ENCODE peak calls at places on chromosomes 11 and 22, in nine cellular contexts. One of them, this sample, is unnamed. For H3K27me3, the result is how much of the 10 kb centered on the place peaks cover.

GRCh38 chr11:128535468-128536457 is 51.6 kb downstream of the ETS1 start:
- DNase-seq in lung: no peak
- DNase-seq in left ventricle myocardium inferior: no peak
- DNase-seq in mammary epithelial cell: no peak
- DNase-seq in DND-41: no peak
- DNase-seq in ovary: no peak
- DNase-seq in cardiac muscle cell: no peak
- DNase-seq in GM23338: no peak
- DNase-seq in pancreas: no peak
- DNase-seq in this sample: no peak

GRCh38 chr22:41561335-41561734 is 525 bp downstream of the CSDC2 start:
- DNase-seq in pancreas: no peak
- DNase-seq in lung: no peak
- DNase-seq in mammary epithelial cell: no peak
- DNase-seq in cardiac muscle cell: no peak
- DNase-seq in DND-41: no peak
- DNase-seq in ovary: peak
- DNase-seq in GM23338: peak
- DNase-seq in left ventricle myocardium inferior: no peak
- DNase-seq in this sample: no peak

GRCh38 chr11:118100691-118101232 is 14.0 kb upstream of the SMIM35 start:
- DNase-seq in cardiac muscle cell: no peak
- DNase-seq in lung: no peak
- DNase-seq in left ventricle myocardium inferior: no peak
- DNase-seq in GM23338: no peak
- DNase-seq in mammary epithelial cell: no peak
- DNase-seq in pancreas: no peak
- DNase-seq in ovary: no peak
- DNase-seq in DND-41: no peak
- DNase-seq in this sample: no peak

GRCh38 chr11:102295045-102295444 is 22.2 kb upstream of the BIRC3 start:
- DNase-seq in GM23338: no peak
- DNase-seq in left ventricle myocardium inferior: no peak
- DNase-seq in ovary: no peak
- DNase-seq in pancreas: no peak
- DNase-seq in mammary epithelial cell: no peak
- DNase-seq in cardiac muscle cell: no peak
- DNase-seq in DND-41: no peak
- DNase-seq in lung: no peak
- DNase-seq in this sample: no peak

GRCh38 chr11:35619754-35620640 is 1.7 kb downstream of the FJX1 start:
- DNase-seq in ovary: peak
- DNase-seq in pancreas: no peak
- DNase-seq in lung: no peak
- DNase-seq in left ventricle myocardium inferior: peak
- DNase-seq in GM23338: peak
- DNase-seq in mammary epithelial cell: no peak
- DNase-seq in DND-41: no peak
- DNase-seq in cardiac muscle cell: peak
- DNase-seq in this sample: peak

GRCh38 chr11:77110836-77111235 is 8.2 kb downstream of the OMP start:
- DNase-seq in GM23338: no peak
- DNase-seq in mammary epithelial cell: no peak
- DNase-seq in pancreas: peak
- DNase-seq in lung: no peak
- DNase-seq in cardiac muscle cell: no peak
- DNase-seq in ovary: no peak
- DNase-seq in DND-41: no peak
- DNase-seq in left ventricle myocardium inferior: no peak
- DNase-seq in this sample: no peak

GRCh38 chr11:117535201-117535869 is 207.7 kb downstream of the CEP164 start:
- DNase-seq in DND-41: no peak
- DNase-seq in lung: peak
- DNase-seq in pancreas: peak
- DNase-seq in mammary epithelial cell: no peak
- DNase-seq in cardiac muscle cell: no peak
- DNase-seq in left ventricle myocardium inferior: peak
- DNase-seq in ovary: peak
- DNase-seq in GM23338: no peak
- DNase-seq in this sample: no peak

GRCh38 chr22:39283312-39284141 is 35.9 kb downstream of the RPL3 start:
- DNase-seq in lung: peak
- DNase-seq in DND-41: no peak
- DNase-seq in GM23338: no peak
- DNase-seq in pancreas: no peak
- DNase-seq in ovary: peak
- DNase-seq in left ventricle myocardium inferior: peak
- DNase-seq in mammary epithelial cell: peak
- DNase-seq in cardiac muscle cell: peak
- DNase-seq in this sample: no peak

GRCh38 chr11:59857444-59858434 is 8.5 kb downstream of the TCN1 start:
- DNase-seq in cardiac muscle cell: no peak
- DNase-seq in GM23338: peak
- DNase-seq in ovary: no peak
- DNase-seq in pancreas: no peak
- DNase-seq in left ventricle myocardium inferior: no peak
- DNase-seq in DND-41: peak
- DNase-seq in mammary epithelial cell: peak
- DNase-seq in lung: no peak
- DNase-seq in this sample: peak

GRCh38 chr11:111460752-111461305 is 51.4 kb downstream of the BTG4 start:
- DNase-seq in DND-41: no peak
- DNase-seq in left ventricle myocardium inferior: no peak
- DNase-seq in lung: no peak
- DNase-seq in ovary: no peak
- DNase-seq in GM23338: no peak
- DNase-seq in pancreas: no peak
- DNase-seq in cardiac muscle cell: peak
- DNase-seq in mammary epithelial cell: no peak
- DNase-seq in this sample: no peak

GRCh38 chr11:47377571-47378010 is 756 bp downstream of the SPI1 start:
- DNase-seq in cardiac muscle cell: no peak
- DNase-seq in DND-41: no peak
- DNase-seq in mammary epithelial cell: no peak
- DNase-seq in pancreas: no peak
- DNase-seq in ovary: no peak
- DNase-seq in lung: no peak
- DNase-seq in left ventricle myocardium inferior: no peak
- DNase-seq in GM23338: no peak
- DNase-seq in this sample: no peak

GRCh38 chr11:11985016-11985715 is 23.3 kb downstream of the DKK3 start:
- DNase-seq in cardiac muscle cell: peak
- DNase-seq in pancreas: no peak
- DNase-seq in ovary: no peak
- DNase-seq in lung: no peak
- DNase-seq in left ventricle myocardium inferior: no peak
- DNase-seq in GM23338: no peak
- DNase-seq in DND-41: no peak
- DNase-seq in mammary epithelial cell: no peak
- DNase-seq in this sample: peak

GRCh38 chr11:103700605-103701004 is 335.8 kb upstream of the DDI1 start:
- DNase-seq in pancreas: no peak
- DNase-seq in cardiac muscle cell: peak
- DNase-seq in ovary: no peak
- DNase-seq in left ventricle myocardium inferior: no peak
- DNase-seq in DND-41: no peak
- DNase-seq in mammary epithelial cell: peak
- DNase-seq in lung: no peak
- DNase-seq in GM23338: no peak
- DNase-seq in this sample: peak

GRCh38 chr11:124315052-124315451 is 1.3 kb upstream of the OR8D1 start:
- DNase-seq in left ventricle myocardium inferior: no peak
- DNase-seq in ovary: no peak
- DNase-seq in pancreas: no peak
- DNase-seq in GM23338: no peak
- DNase-seq in cardiac muscle cell: no peak
- DNase-seq in mammary epithelial cell: peak
- DNase-seq in DND-41: no peak
- DNase-seq in lung: no peak
- DNase-seq in this sample: peak

GRCh38 chr11:17651061-17651460 is 68.3 kb upstream of the MYOD1 start:
- DNase-seq in DND-41: no peak
- DNase-seq in pancreas: no peak
- DNase-seq in lung: no peak
- DNase-seq in GM23338: no peak
- DNase-seq in ovary: no peak
- DNase-seq in left ventricle myocardium inferior: no peak
- DNase-seq in cardiac muscle cell: no peak
- DNase-seq in mammary epithelial cell: no peak
- DNase-seq in this sample: no peak

GRCh38 chr22:38724176-38724575 is 18.4 kb downstream of the GTPBP1 start:
- DNase-seq in GM23338: no peak
- DNase-seq in mammary epithelial cell: no peak
- DNase-seq in left ventricle myocardium inferior: no peak
- DNase-seq in DND-41: no peak
- DNase-seq in lung: no peak
- DNase-seq in cardiac muscle cell: no peak
- DNase-seq in ovary: no peak
- DNase-seq in pancreas: no peak
- DNase-seq in this sample: no peak

GRCh38 chr11:95363710-95364109 is 132.7 kb upstream of the SESN3 start:
- DNase-seq in pancreas: no peak
- DNase-seq in cardiac muscle cell: no peak
- DNase-seq in DND-41: no peak
- DNase-seq in GM23338: peak
- DNase-seq in left ventricle myocardium inferior: no peak
- DNase-seq in mammary epithelial cell: no peak
- DNase-seq in ovary: no peak
- DNase-seq in lung: no peak
- DNase-seq in this sample: no peak
- TF ChIP-seq CTCF in pancreas: no peak
- TF ChIP-seq CTCF in cardiac muscle cell: no peak
- TF ChIP-seq CTCF in DND-41: no peak
- TF ChIP-seq CTCF in GM23338: peak
- TF ChIP-seq CTCF in left ventricle myocardium inferior: no peak
- TF ChIP-seq CTCF in mammary epithelial cell: no peak
- TF ChIP-seq CTCF in ovary: no peak
- TF ChIP-seq CTCF in lung: no peak
- TF ChIP-seq CTCF in this sample: no peak

DNA sequence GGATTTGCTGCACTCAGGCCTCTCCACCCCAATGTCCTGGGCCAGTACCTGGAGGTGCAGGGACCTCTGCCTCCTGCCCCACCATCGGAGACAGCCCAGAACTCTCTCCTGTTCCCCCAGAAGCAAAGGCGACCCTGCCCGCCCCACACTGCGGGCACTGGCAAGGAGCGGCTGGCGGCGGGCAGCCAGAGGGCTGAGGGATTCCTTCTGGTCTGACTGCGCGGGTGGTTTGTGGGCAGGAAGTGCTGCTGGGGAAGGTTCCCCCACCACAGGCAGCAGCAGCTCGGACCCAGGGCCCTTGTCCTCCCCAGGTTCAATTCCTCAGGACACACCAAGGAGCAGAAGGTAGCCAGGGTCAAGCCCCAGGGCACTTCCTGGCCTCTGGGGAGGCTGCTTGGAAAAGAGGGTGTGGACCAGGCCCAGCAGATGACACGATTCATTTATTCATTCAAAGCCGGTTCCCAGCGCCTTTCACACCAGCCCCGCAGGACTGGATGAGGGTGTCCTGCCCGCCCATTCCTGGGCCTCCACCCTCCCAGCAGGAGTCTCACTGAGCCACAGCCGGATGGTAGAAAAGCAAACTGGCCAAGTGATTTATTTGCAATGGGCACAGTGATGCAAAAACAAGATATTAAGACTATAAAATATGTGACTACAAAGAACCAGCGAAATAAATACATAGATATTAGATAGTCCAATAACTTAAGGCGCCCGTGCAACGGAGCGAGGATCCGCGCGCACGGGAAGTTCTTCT is 1.2 kb downstream of the PHLDA2 start:
- DNase-seq in cardiac muscle cell: peak
- DNase-seq in ovary: no peak
- DNase-seq in pancreas: peak
- DNase-seq in left ventricle myocardium inferior: peak
- DNase-seq in mammary epithelial cell: peak
- DNase-seq in DND-41: no peak
- DNase-seq in GM23338: no peak
- DNase-seq in lung: no peak
- DNase-seq in this sample: no peak
- H3K4me3 ChIP-seq in cardiac muscle cell: peak
- H3K4me3 ChIP-seq in ovary: peak
- H3K4me3 ChIP-seq in pancreas: peak
- H3K4me3 ChIP-seq in left ventricle myocardium inferior: peak
- H3K4me3 ChIP-seq in mammary epithelial cell: peak
- H3K4me3 ChIP-seq in DND-41: no peak
- H3K4me3 ChIP-seq in GM23338: peak
- H3K4me3 ChIP-seq in lung: peak
- H3K4me3 ChIP-seq in this sample: peak

GRCh38 chr11:14969922-14970323 is 2.2 kb downstream of the CALCA start:
- DNase-seq in ovary: no peak
- DNase-seq in lung: no peak
- DNase-seq in left ventricle myocardium inferior: peak
- DNase-seq in GM23338: peak
- DNase-seq in pancreas: peak
- DNase-seq in mammary epithelial cell: no peak
- DNase-seq in DND-41: peak
- DNase-seq in cardiac muscle cell: peak
- DNase-seq in this sample: peak

GRCh38 chr11:14973621-14974020 is 1.5 kb upstream of the CALCA start:
- DNase-seq in ovary: no peak
- DNase-seq in lung: no peak
- DNase-seq in mammary epithelial cell: no peak
- DNase-seq in DND-41: no peak
- DNase-seq in left ventricle myocardium inferior: no peak
- DNase-seq in pancreas: no peak
- DNase-seq in GM23338: peak
- DNase-seq in cardiac muscle cell: peak
- DNase-seq in this sample: no peak

GRCh38 chr11:14974021-14974698 is 2.0 kb upstream of the CALCA start:
- DNase-seq in pancreas: no peak
- DNase-seq in lung: no peak
- DNase-seq in ovary: no peak
- DNase-seq in left ventricle myocardium inferior: no peak
- DNase-seq in GM23338: peak
- DNase-seq in cardiac muscle cell: no peak
- DNase-seq in DND-41: no peak
- DNase-seq in mammary epithelial cell: no peak
- DNase-seq in this sample: no peak

GRCh38 chr11:14972581-14973490 is 685 bp upstream of the CALCA start:
- DNase-seq in DND-41: no peak
- DNase-seq in cardiac muscle cell: no peak
- DNase-seq in GM23338: peak
- DNase-seq in left ventricle myocardium inferior: no peak
- DNase-seq in mammary epithelial cell: no peak
- DNase-seq in pancreas: no peak
- DNase-seq in lung: no peak
- DNase-seq in ovary: no peak
- DNase-seq in this sample: no peak

GRCh38 chr11:14971865-14972580 is at the start of gene CALCA:
- DNase-seq in cardiac muscle cell: no peak
- DNase-seq in lung: no peak
- DNase-seq in DND-41: no peak
- DNase-seq in left ventricle myocardium inferior: no peak
- DNase-seq in ovary: no peak
- DNase-seq in GM23338: peak
- DNase-seq in pancreas: no peak
- DNase-seq in mammary epithelial cell: no peak
- DNase-seq in this sample: no peak
- H3K27me3 ChIP-seq in cardiac muscle cell: half or more
- H3K27me3 ChIP-seq in lung: under half
- H3K27me3 ChIP-seq in DND-41: under half
- H3K27me3 ChIP-seq in left ventricle myocardium inferior: half or more
- H3K27me3 ChIP-seq in ovary: under half
- H3K27me3 ChIP-seq in GM23338: half or more
- H3K27me3 ChIP-seq in pancreas: under half
- H3K27me3 ChIP-seq in mammary epithelial cell: under half
- H3K27me3 ChIP-seq in this sample: under half

GRCh38 chr11:106231591-106231990 is 154.1 kb downstream of the AASDHPPT start:
- DNase-seq in pancreas: no peak
- DNase-seq in mammary epithelial cell: peak
- DNase-seq in lung: no peak
- DNase-seq in left ventricle myocardium inferior: no peak
- DNase-seq in ovary: no peak
- DNase-seq in cardiac muscle cell: peak
- DNase-seq in DND-41: no peak
- DNase-seq in GM23338: no peak
- DNase-seq in this sample: no peak
- TF ChIP-seq CTCF in pancreas: no peak
- TF ChIP-seq CTCF in mammary epithelial cell: no peak
- TF ChIP-seq CTCF in lung: no peak
- TF ChIP-seq CTCF in left ventricle myocardium inferior: peak
- TF ChIP-seq CTCF in ovary: no peak
- TF ChIP-seq CTCF in cardiac muscle cell: peak
- TF ChIP-seq CTCF in DND-41: peak
- TF ChIP-seq CTCF in GM23338: peak
- TF ChIP-seq CTCF in this sample: no peak